ENCODE peak calls at places on chromosomes 4 and X, in ten cellular contexts. N is pancreas, X is glutamatergic neuron, T is AG04449, K is Calu3, R is left lung, B is cardiac muscle cell, L is kidney, J is choroid plexus epithelial cell, D is GM12864. Q is an unnamed sample.

GRCh38 chr4:142656178-142656577 is 189.9 kb downstream of the INPP4B start:
- DNase-seq in N (no peak), X (peak; percentile 56), T (no peak), K (peak; percentile 17), R (no peak), B (peak; percentile 6), L (no peak), J (peak; percentile 23), D (no peak), Q (no peak)

GRCh38 chr4:1202526-1203378 is 30.4 kb upstream of the SPON2 start:
- DNase-seq in N (peak; percentile 11), X (no peak), T (no peak), K (no peak), R (peak; percentile 65), B (no peak), L (peak; percentile 69), J (no peak), D (no peak), Q (peak; percentile 83)

GRCh38 chr4:126344472-126344871 is 1029.7 kb downstream of the FAT4 start:
- DNase-seq in N (no peak), X (no peak), T (no peak), K (no peak), R (no peak), B (no peak), L (no peak), J (no peak), D (no peak), Q (no peak)

GRCh38 chrX:38816158-38816557 is 14.9 kb downstream of the MID1IP1 start:
- DNase-seq in N (no peak), X (no peak), T (no peak), K (no peak), R (no peak), B (no peak), L (no peak), J (peak; percentile 22), D (no peak), Q (no peak)

GRCh38 chr4:108370291-108370690 is 201.6 kb upstream of the LEF1 start:
- DNase-seq in N (no peak), X (no peak), T (no peak), K (no peak), R (no peak), B (no peak), L (no peak), J (no peak), D (no peak), Q (no peak)

GRCh38 chrX:24113161-24113560 is 36.4 kb upstream of the ZFX start:
- DNase-seq in N (no peak), X (no peak), T (no peak), K (no peak), R (no peak), B (no peak), L (no peak), J (peak; percentile 24), D (no peak), Q (no peak)

GRCh38 chr4:38150766-38151165 is 190.6 kb downstream of the PTTG2 start:
- DNase-seq in N (no peak), X (no peak), T (no peak), K (no peak), R (no peak), B (no peak), L (no peak), J (peak; percentile 90), D (no peak), Q (no peak)

GRCh38 chr4:7166286-7166685 is 26.1 kb upstream of the SORCS2 start:
- DNase-seq in N (peak; percentile 1), X (no peak), T (no peak), K (no peak), R (no peak), B (no peak), L (no peak), J (no peak), D (no peak), Q (peak; percentile 14)

GRCh38 chr4:177070533-177070932 is 239.1 kb upstream of the NEIL3 start:
- DNase-seq in N (no peak), X (no peak), T (no peak), K (no peak), R (no peak), B (no peak), L (no peak), J (no peak), D (no peak), Q (no peak)

GRCh38 chr4:24140892-24141291 is 251.0 kb upstream of the PPARGC1A start:
- DNase-seq in N (no peak), X (no peak), T (no peak), K (no peak), R (no peak), B (no peak), L (no peak), J (no peak), D (no peak), Q (no peak)

GRCh38 chrX:123764967-123765871 is 32.4 kb upstream of the THOC2 start:
- DNase-seq in N (peak; percentile 77), X (peak; percentile 83), T (no peak), K (peak; percentile 84), R (peak; percentile 92), B (peak; percentile 82), L (peak; percentile 94), J (peak; percentile 89), D (peak; percentile 16), Q (peak; percentile 92)

GRCh38 chrX:74492720-74493201 is 71.5 kb downstream of the SLC16A2 start:
- DNase-seq in N (no peak), X (peak; percentile 53), T (no peak), K (no peak), R (no peak), B (peak; percentile 27), L (no peak), J (no peak), D (no peak), Q (no peak)

DNA sequence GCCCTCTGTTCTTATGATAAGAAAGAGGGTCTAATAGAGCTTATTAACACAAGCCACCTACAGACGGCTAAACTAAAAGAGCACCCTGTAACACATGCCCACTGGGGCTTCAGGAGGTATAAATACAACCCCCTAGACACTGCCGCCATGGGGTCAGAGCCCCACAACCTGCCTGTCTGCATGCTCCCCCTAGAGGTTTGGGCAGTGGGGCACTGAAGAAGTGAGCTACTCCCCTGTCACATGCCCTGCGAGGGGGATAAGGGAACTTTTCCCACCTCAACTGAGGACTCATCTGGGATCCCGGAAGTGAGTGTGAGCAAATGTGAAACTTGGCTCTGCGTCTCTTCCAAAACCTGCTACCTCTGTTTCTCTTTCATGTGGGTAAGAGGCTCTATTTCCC is 334.5 kb downstream of the ADAM29 start:
- DNase-seq in N (no peak), X (no peak), T (no peak), K (no peak), R (no peak), B (no peak), L (peak; percentile 40), J (no peak), D (no peak), Q (peak; percentile 49)
- TF ChIP-seq CTCF in N (no peak), X (no peak), T (no peak), K (no peak), R (no peak), B (no peak), L (no peak), J (no peak), D (no peak), Q (no peak)

DNA sequence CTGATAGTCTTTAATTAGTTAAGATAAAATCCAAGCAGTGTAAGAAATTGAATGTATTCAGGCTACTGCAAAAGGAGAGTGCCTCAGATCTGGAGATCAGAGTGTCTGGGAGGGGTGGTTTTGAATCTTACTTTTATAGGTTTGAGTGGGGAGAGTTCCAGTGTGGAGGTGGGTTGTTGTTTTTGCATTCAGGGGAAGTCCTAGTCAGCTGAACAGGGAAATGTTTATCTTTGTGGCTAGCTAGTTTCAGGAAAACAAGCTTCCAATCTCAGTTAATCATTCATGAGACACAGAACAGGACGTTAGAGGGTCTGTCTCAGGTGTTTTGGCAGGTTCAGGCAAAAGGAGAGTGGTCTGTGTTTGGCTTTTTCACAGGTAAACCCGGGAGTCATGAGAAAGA is 26.0 kb downstream of the ZNF81 start:
- DNase-seq in N (no peak), X (no peak), T (no peak), K (no peak), R (no peak), B (no peak), L (no peak), J (peak; percentile 5), D (no peak), Q (no peak)
- TF ChIP-seq CTCF in N (no peak), X (no peak), T (no peak), K (no peak), R (no peak), B (no peak), L (no peak), J (no peak), D (no peak), Q (no peak)

DNA sequence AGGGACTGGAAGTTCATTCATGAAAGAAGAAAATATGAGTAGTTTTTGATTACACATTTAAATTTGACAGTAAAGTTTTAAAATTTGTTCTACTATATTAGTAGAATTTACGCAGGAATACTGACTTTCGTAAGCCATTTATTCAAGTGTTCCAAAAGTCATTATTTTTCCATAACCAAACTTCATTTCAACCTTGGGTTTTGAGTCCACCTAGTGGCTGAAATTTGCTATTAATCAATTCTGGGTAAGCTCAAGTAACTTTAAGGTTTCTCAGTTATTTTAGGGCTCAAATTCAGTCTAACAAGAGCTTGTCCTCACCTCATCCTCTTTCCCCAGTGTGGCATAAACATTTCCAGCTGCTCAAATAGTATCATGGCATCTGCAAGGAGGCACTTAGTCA is 175.4 kb downstream of the SH3BGRL start:
- DNase-seq in N (no peak), X (no peak), T (no peak), K (peak; percentile 3), R (no peak), B (peak; percentile 17), L (no peak), J (peak; percentile 52), D (no peak), Q (no peak)
- TF ChIP-seq CTCF in N (peak; percentile 40), X (peak; percentile 69), T (peak; percentile 24), K (no peak), R (peak; percentile 55), B (peak; percentile 48), L (peak; percentile 30), J (peak; percentile 48), D (peak; percentile 29), Q (peak; percentile 83)

DNA sequence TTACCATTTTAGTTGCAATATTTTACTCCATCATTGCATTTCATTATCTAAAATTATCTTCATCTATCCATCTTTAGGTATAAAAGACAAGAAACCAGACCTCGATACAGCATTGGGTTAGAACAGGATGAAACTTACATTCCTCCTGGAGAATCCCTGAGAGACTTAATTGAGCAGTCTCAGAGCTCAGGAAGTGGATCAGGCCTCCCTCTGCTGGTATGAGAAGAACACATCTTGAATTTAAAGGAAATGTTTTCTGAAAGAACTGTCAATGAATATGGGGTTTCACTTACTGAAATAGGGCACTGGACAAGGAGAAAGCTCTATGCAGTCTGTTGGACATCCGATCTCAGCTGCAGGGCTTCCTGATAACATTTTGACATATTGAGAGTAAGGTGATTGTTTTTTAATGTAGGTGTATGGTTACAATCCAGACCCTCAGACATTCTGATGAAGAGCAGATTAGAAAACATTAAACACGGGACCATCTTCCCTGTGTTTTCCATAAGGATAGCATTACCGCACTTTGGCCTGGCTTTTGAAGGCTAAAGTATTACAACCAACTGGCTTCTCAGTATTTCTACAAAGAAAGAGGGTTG is 367.2 kb downstream of the BMPR1B start:
- DNase-seq in N (no peak), X (no peak), T (no peak), K (peak; percentile 26), R (no peak), B (peak; percentile 72), L (no peak), J (peak; percentile 89), D (no peak), Q (no peak)
- TF ChIP-seq CTCF in N (peak; percentile 16), X (no peak), T (peak; percentile 57), K (peak; percentile 33), R (peak; percentile 38), B (peak; percentile 68), L (peak; percentile 31), J (peak; percentile 82), D (no peak), Q (peak; percentile 89)